ENCODE peak calls at places on chromosomes 4 and X, in nine cellular contexts. One of them, this sample, is unnamed. For H3K4me1, the result is how much of the 10 kb centered on the place peaks cover.

GRCh38 chrX:4150259-4150658 is 436.8 kb upstream of the PRKX start:
- DNase-seq in lung: no peak
- DNase-seq in Karpas-422: no peak
- DNase-seq in upper lobe of right lung: no peak
- DNase-seq in fibroblast of lung: no peak
- DNase-seq in DND-41: no peak
- DNase-seq in heart right ventricle: no peak
- DNase-seq in GM23338: no peak
- DNase-seq in CD8-positive, alpha-beta memory T cell: no peak
- DNase-seq in this sample: no peak

GRCh38 chr4:73729534-73730165 is 10.7 kb upstream of the CXCL8 start:
- DNase-seq in heart right ventricle: peak
- DNase-seq in upper lobe of right lung: peak
- DNase-seq in CD8-positive, alpha-beta memory T cell: no peak
- DNase-seq in fibroblast of lung: peak
- DNase-seq in GM23338: peak
- DNase-seq in DND-41: peak
- DNase-seq in Karpas-422: peak
- DNase-seq in lung: peak
- DNase-seq in this sample: peak

GRCh38 chr4:24229976-24230375 is 340.1 kb upstream of the PPARGC1A start:
- DNase-seq in DND-41: no peak
- DNase-seq in upper lobe of right lung: no peak
- DNase-seq in fibroblast of lung: peak
- DNase-seq in heart right ventricle: no peak
- DNase-seq in GM23338: no peak
- DNase-seq in CD8-positive, alpha-beta memory T cell: no peak
- DNase-seq in Karpas-422: no peak
- DNase-seq in lung: no peak
- DNase-seq in this sample: no peak

GRCh38 chr4:148216866-148217814 is 225.1 kb downstream of the NR3C2 start:
- DNase-seq in upper lobe of right lung: no peak
- DNase-seq in CD8-positive, alpha-beta memory T cell: peak
- DNase-seq in GM23338: no peak
- DNase-seq in lung: no peak
- DNase-seq in Karpas-422: no peak
- DNase-seq in DND-41: peak
- DNase-seq in fibroblast of lung: peak
- DNase-seq in heart right ventricle: no peak
- DNase-seq in this sample: peak

GRCh38 chr4:111631157-111631999 is 513.9 kb upstream of the FAM241A start:
- DNase-seq in GM23338: peak
- DNase-seq in DND-41: no peak
- DNase-seq in CD8-positive, alpha-beta memory T cell: no peak
- DNase-seq in fibroblast of lung: peak
- DNase-seq in heart right ventricle: no peak
- DNase-seq in Karpas-422: peak
- DNase-seq in lung: no peak
- DNase-seq in upper lobe of right lung: no peak
- DNase-seq in this sample: no peak

GRCh38 chrX:39445336-39445735 is 644.1 kb downstream of the MID1IP1 start:
- DNase-seq in Karpas-422: peak
- DNase-seq in DND-41: peak
- DNase-seq in fibroblast of lung: no peak
- DNase-seq in CD8-positive, alpha-beta memory T cell: peak
- DNase-seq in GM23338: peak
- DNase-seq in lung: no peak
- DNase-seq in heart right ventricle: no peak
- DNase-seq in upper lobe of right lung: no peak
- DNase-seq in this sample: peak

GRCh38 chrX:46376246-46376885 is 168.9 kb downstream of the ZNF674 start:
- DNase-seq in upper lobe of right lung: no peak
- DNase-seq in CD8-positive, alpha-beta memory T cell: no peak
- DNase-seq in GM23338: peak
- DNase-seq in DND-41: peak
- DNase-seq in Karpas-422: peak
- DNase-seq in lung: no peak
- DNase-seq in heart right ventricle: no peak
- DNase-seq in fibroblast of lung: peak
- DNase-seq in this sample: peak

GRCh38 chr4:183139972-183140570 is 41.0 kb downstream of the WWC2 start:
- DNase-seq in GM23338: no peak
- DNase-seq in CD8-positive, alpha-beta memory T cell: no peak
- DNase-seq in DND-41: no peak
- DNase-seq in heart right ventricle: no peak
- DNase-seq in Karpas-422: no peak
- DNase-seq in upper lobe of right lung: no peak
- DNase-seq in fibroblast of lung: peak
- DNase-seq in lung: no peak
- DNase-seq in this sample: no peak

GRCh38 chr4:165627128-165627527 is 245.9 kb upstream of the TLL1 start:
- DNase-seq in GM23338: no peak
- DNase-seq in DND-41: no peak
- DNase-seq in lung: no peak
- DNase-seq in CD8-positive, alpha-beta memory T cell: no peak
- DNase-seq in fibroblast of lung: no peak
- DNase-seq in Karpas-422: no peak
- DNase-seq in upper lobe of right lung: no peak
- DNase-seq in heart right ventricle: no peak
- DNase-seq in this sample: no peak

GRCh38 chrX:110745288-110745687 is 50.3 kb downstream of the CHRDL1 start:
- DNase-seq in CD8-positive, alpha-beta memory T cell: no peak
- DNase-seq in DND-41: no peak
- DNase-seq in fibroblast of lung: no peak
- DNase-seq in GM23338: no peak
- DNase-seq in heart right ventricle: no peak
- DNase-seq in Karpas-422: no peak
- DNase-seq in lung: no peak
- DNase-seq in upper lobe of right lung: no peak
- DNase-seq in this sample: no peak

GRCh38 chrX:111869639-111870034 is 6.3 kb upstream of the TRPC5OS start:
- DNase-seq in DND-41: peak
- DNase-seq in GM23338: peak
- DNase-seq in CD8-positive, alpha-beta memory T cell: no peak
- DNase-seq in lung: peak
- DNase-seq in Karpas-422: peak
- DNase-seq in upper lobe of right lung: no peak
- DNase-seq in heart right ventricle: peak
- DNase-seq in fibroblast of lung: peak
- DNase-seq in this sample: peak

GRCh38 chrX:68185161-68185560 is 248.1 kb downstream of the OPHN1 start:
- DNase-seq in upper lobe of right lung: no peak
- DNase-seq in lung: no peak
- DNase-seq in GM23338: no peak
- DNase-seq in heart right ventricle: no peak
- DNase-seq in fibroblast of lung: no peak
- DNase-seq in CD8-positive, alpha-beta memory T cell: no peak
- DNase-seq in Karpas-422: no peak
- DNase-seq in DND-41: no peak
- DNase-seq in this sample: no peak

GRCh38 chrX:30309139-30309571 is at the start of gene NR0B1:
- DNase-seq in Karpas-422: no peak
- DNase-seq in heart right ventricle: no peak
- DNase-seq in lung: no peak
- DNase-seq in GM23338: peak
- DNase-seq in CD8-positive, alpha-beta memory T cell: no peak
- DNase-seq in fibroblast of lung: peak
- DNase-seq in upper lobe of right lung: no peak
- DNase-seq in DND-41: no peak
- DNase-seq in this sample: no peak

GRCh38 chrX:152926279-152926678 is 28.4 kb downstream of the ZNF185 start:
- DNase-seq in Karpas-422: peak
- DNase-seq in CD8-positive, alpha-beta memory T cell: peak
- DNase-seq in fibroblast of lung: peak
- DNase-seq in DND-41: peak
- DNase-seq in GM23338: peak
- DNase-seq in heart right ventricle: no peak
- DNase-seq in upper lobe of right lung: no peak
- DNase-seq in lung: no peak
- DNase-seq in this sample: peak

GRCh38 chrX:39665830-39666518 is 431.8 kb downstream of the BCOR start:
- DNase-seq in DND-41: no peak
- DNase-seq in GM23338: no peak
- DNase-seq in CD8-positive, alpha-beta memory T cell: no peak
- DNase-seq in Karpas-422: no peak
- DNase-seq in fibroblast of lung: peak
- DNase-seq in upper lobe of right lung: no peak
- DNase-seq in heart right ventricle: no peak
- DNase-seq in lung: no peak
- DNase-seq in this sample: no peak

GRCh38 chr4:80097395-80098177 is 24.6 kb upstream of the ANTXR2 start:
- DNase-seq in Karpas-422: no peak
- DNase-seq in heart right ventricle: peak
- DNase-seq in GM23338: no peak
- DNase-seq in fibroblast of lung: peak
- DNase-seq in DND-41: no peak
- DNase-seq in upper lobe of right lung: no peak
- DNase-seq in lung: no peak
- DNase-seq in CD8-positive, alpha-beta memory T cell: no peak
- DNase-seq in this sample: no peak

GRCh38 chr4:185535818-185536729 is 767 bp upstream of the PDLIM3 start:
- DNase-seq in CD8-positive, alpha-beta memory T cell: no peak
- DNase-seq in GM23338: peak
- DNase-seq in upper lobe of right lung: no peak
- DNase-seq in Karpas-422: no peak
- DNase-seq in heart right ventricle: no peak
- DNase-seq in DND-41: no peak
- DNase-seq in fibroblast of lung: peak
- DNase-seq in lung: no peak
- DNase-seq in this sample: no peak

GRCh38 chr4:47640911-47641310 is 155.8 kb downstream of the ATP10D start:
- DNase-seq in DND-41: no peak
- DNase-seq in Karpas-422: no peak
- DNase-seq in CD8-positive, alpha-beta memory T cell: no peak
- DNase-seq in GM23338: no peak
- DNase-seq in heart right ventricle: no peak
- DNase-seq in fibroblast of lung: peak
- DNase-seq in lung: no peak
- DNase-seq in upper lobe of right lung: no peak
- DNase-seq in this sample: no peak

GRCh38 chr4:47643845-47644244 is 158.8 kb downstream of the ATP10D start:
- DNase-seq in GM23338: peak
- DNase-seq in lung: no peak
- DNase-seq in CD8-positive, alpha-beta memory T cell: no peak
- DNase-seq in fibroblast of lung: no peak
- DNase-seq in heart right ventricle: no peak
- DNase-seq in Karpas-422: no peak
- DNase-seq in upper lobe of right lung: no peak
- DNase-seq in DND-41: no peak
- DNase-seq in this sample: no peak

GRCh38 chr4:47641755-47642154 is 156.7 kb downstream of the ATP10D start:
- DNase-seq in GM23338: no peak
- DNase-seq in DND-41: no peak
- DNase-seq in lung: no peak
- DNase-seq in Karpas-422: no peak
- DNase-seq in fibroblast of lung: peak
- DNase-seq in heart right ventricle: no peak
- DNase-seq in upper lobe of right lung: no peak
- DNase-seq in CD8-positive, alpha-beta memory T cell: no peak
- DNase-seq in this sample: no peak

GRCh38 chr4:47646372-47646771 is 161.3 kb downstream of the ATP10D start:
- DNase-seq in Karpas-422: no peak
- DNase-seq in DND-41: no peak
- DNase-seq in GM23338: no peak
- DNase-seq in upper lobe of right lung: no peak
- DNase-seq in heart right ventricle: no peak
- DNase-seq in CD8-positive, alpha-beta memory T cell: no peak
- DNase-seq in fibroblast of lung: peak
- DNase-seq in lung: no peak
- DNase-seq in this sample: no peak

GRCh38 chr4:47642985-47643745 is 158.1 kb downstream of the ATP10D start:
- DNase-seq in Karpas-422: no peak
- DNase-seq in GM23338: no peak
- DNase-seq in heart right ventricle: no peak
- DNase-seq in lung: no peak
- DNase-seq in CD8-positive, alpha-beta memory T cell: no peak
- DNase-seq in DND-41: no peak
- DNase-seq in fibroblast of lung: peak
- DNase-seq in upper lobe of right lung: no peak
- DNase-seq in this sample: no peak
- H3K27ac ChIP-seq in Karpas-422: no peak
- H3K27ac ChIP-seq in GM23338: no peak
- H3K27ac ChIP-seq in heart right ventricle: no peak
- H3K27ac ChIP-seq in lung: no peak
- H3K27ac ChIP-seq in CD8-positive, alpha-beta memory T cell: no peak
- H3K27ac ChIP-seq in DND-41: no peak
- H3K27ac ChIP-seq in fibroblast of lung: no peak
- H3K27ac ChIP-seq in upper lobe of right lung: no peak
- H3K27ac ChIP-seq in this sample: no peak

DNA sequence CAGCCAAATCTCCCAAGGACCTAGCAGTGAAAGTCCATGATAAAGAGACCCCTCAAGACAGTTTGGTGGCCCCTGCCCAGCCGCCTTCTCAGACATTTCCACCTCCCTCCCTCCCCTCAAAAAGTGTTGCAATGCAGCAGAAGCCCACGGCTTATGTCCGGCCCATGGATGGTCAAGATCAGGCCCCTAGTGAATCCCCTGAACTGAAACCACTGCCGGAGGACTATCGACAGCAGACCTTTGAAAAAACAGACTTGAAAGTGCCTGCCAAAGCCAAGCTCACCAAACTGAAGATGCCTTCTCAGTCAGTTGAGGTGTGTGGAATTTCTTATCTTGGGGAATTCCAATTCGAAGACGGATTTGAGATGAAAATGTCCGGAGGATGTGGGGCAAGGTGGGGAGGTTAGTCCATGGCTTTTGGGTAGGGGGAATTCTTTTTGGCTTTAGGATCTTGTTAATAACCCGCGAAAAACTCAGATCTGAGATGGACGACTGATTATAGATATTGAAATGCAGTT is 112.5 kb downstream of the AFF1 start:
- DNase-seq in lung: no peak
- DNase-seq in DND-41: no peak
- DNase-seq in fibroblast of lung: no peak
- DNase-seq in heart right ventricle: no peak
- DNase-seq in CD8-positive, alpha-beta memory T cell: no peak
- DNase-seq in upper lobe of right lung: no peak
- DNase-seq in Karpas-422: no peak
- DNase-seq in GM23338: no peak
- DNase-seq in this sample: no peak
- H3K4me1 ChIP-seq in lung: under half
- H3K4me1 ChIP-seq in DND-41: under half
- H3K4me1 ChIP-seq in fibroblast of lung: under half
- H3K4me1 ChIP-seq in heart right ventricle: half or more
- H3K4me1 ChIP-seq in CD8-positive, alpha-beta memory T cell: under half
- H3K4me1 ChIP-seq in upper lobe of right lung: under half
- H3K4me1 ChIP-seq in Karpas-422: under half
- H3K4me1 ChIP-seq in GM23338: half or more
- H3K4me1 ChIP-seq in this sample: under half

GRCh38 chr4:169203891-169204290 is 66.9 kb downstream of the SH3RF1 start:
- DNase-seq in lung: no peak
- DNase-seq in fibroblast of lung: no peak
- DNase-seq in DND-41: no peak
- DNase-seq in heart right ventricle: no peak
- DNase-seq in upper lobe of right lung: no peak
- DNase-seq in Karpas-422: no peak
- DNase-seq in CD8-positive, alpha-beta memory T cell: no peak
- DNase-seq in GM23338: no peak
- DNase-seq in this sample: no peak
- H3K27ac ChIP-seq in lung: no peak
- H3K27ac ChIP-seq in fibroblast of lung: no peak
- H3K27ac ChIP-seq in DND-41: no peak
- H3K27ac ChIP-seq in heart right ventricle: no peak
- H3K27ac ChIP-seq in upper lobe of right lung: no peak
- H3K27ac ChIP-seq in Karpas-422: no peak
- H3K27ac ChIP-seq in CD8-positive, alpha-beta memory T cell: no peak
- H3K27ac ChIP-seq in GM23338: no peak
- H3K27ac ChIP-seq in this sample: no peak

GRCh38 chr4:57109847-57110634 is at the start of gene IGFBP7:
- DNase-seq in DND-41: no peak
- DNase-seq in CD8-positive, alpha-beta memory T cell: no peak
- DNase-seq in heart right ventricle: peak
- DNase-seq in fibroblast of lung: peak
- DNase-seq in Karpas-422: no peak
- DNase-seq in lung: peak
- DNase-seq in upper lobe of right lung: peak
- DNase-seq in GM23338: peak
- DNase-seq in this sample: peak
- H3K4me1 ChIP-seq in DND-41: under half
- H3K4me1 ChIP-seq in CD8-positive, alpha-beta memory T cell: under half
- H3K4me1 ChIP-seq in heart right ventricle: half or more
- H3K4me1 ChIP-seq in fibroblast of lung: under half
- H3K4me1 ChIP-seq in Karpas-422: under half
- H3K4me1 ChIP-seq in lung: under half
- H3K4me1 ChIP-seq in upper lobe of right lung: under half
- H3K4me1 ChIP-seq in GM23338: under half
- H3K4me1 ChIP-seq in this sample: under half